ENCODE peak calls at places on chromosomes 11 and 22, in eight cellular contexts. One of them, this sample, is unnamed.
A peak's percentile ranks its signal among the peaks of the same experiment; 100 is the strongest.

GRCh38 chr11:10076458-10077141 is 217.4 kb downstream of the SBF2 start:
- ATAC-seq in upper lobe of right lung: peak; percentile 83
- ATAC-seq in A549: peak; percentile 43
- ATAC-seq in thoracic aorta: no peak
- ATAC-seq in HepG2: peak; percentile 71
- ATAC-seq in mucosa of descending colon: peak; percentile 72
- ATAC-seq in upper lobe of left lung: no peak
- ATAC-seq in aorta: peak; percentile 69
- ATAC-seq in this sample: peak; percentile 41

GRCh38 chr11:121437018-121437685 is 15.0 kb upstream of the SORL1 start:
- ATAC-seq in A549: no peak
- ATAC-seq in upper lobe of right lung: peak; percentile 52
- ATAC-seq in thoracic aorta: no peak
- ATAC-seq in upper lobe of left lung: peak; percentile 67
- ATAC-seq in mucosa of descending colon: no peak
- ATAC-seq in HepG2: no peak
- ATAC-seq in aorta: peak; percentile 26
- ATAC-seq in this sample: no peak

GRCh38 chr22:42083119-42083518 is 3.6 kb downstream of the SMDT1 start:
- ATAC-seq in aorta: no peak
- ATAC-seq in HepG2: no peak
- ATAC-seq in A549: no peak
- ATAC-seq in thoracic aorta: no peak
- ATAC-seq in upper lobe of right lung: no peak
- ATAC-seq in mucosa of descending colon: no peak
- ATAC-seq in upper lobe of left lung: no peak
- ATAC-seq in this sample: no peak

GRCh38 chr11:84865257-84865656 is 761.9 kb downstream of the DLG2 start:
- ATAC-seq in A549: no peak
- ATAC-seq in upper lobe of left lung: no peak
- ATAC-seq in thoracic aorta: no peak
- ATAC-seq in aorta: no peak
- ATAC-seq in mucosa of descending colon: no peak
- ATAC-seq in upper lobe of right lung: no peak
- ATAC-seq in HepG2: no peak
- ATAC-seq in this sample: no peak

GRCh38 chr11:81420668-81421550 is 1312.8 kb downstream of the FAM181B start:
- ATAC-seq in thoracic aorta: no peak
- ATAC-seq in upper lobe of left lung: no peak
- ATAC-seq in mucosa of descending colon: no peak
- ATAC-seq in aorta: no peak
- ATAC-seq in A549: no peak
- ATAC-seq in HepG2: no peak
- ATAC-seq in upper lobe of right lung: no peak
- ATAC-seq in this sample: no peak

GRCh38 chr11:8917157-8917820 is 6.3 kb downstream of the AKIP1 start:
- ATAC-seq in A549: peak; percentile 55
- ATAC-seq in aorta: no peak
- ATAC-seq in upper lobe of left lung: peak; percentile 78
- ATAC-seq in mucosa of descending colon: no peak
- ATAC-seq in upper lobe of right lung: peak; percentile 90
- ATAC-seq in HepG2: peak; percentile 80
- ATAC-seq in thoracic aorta: peak; percentile 70
- ATAC-seq in this sample: peak; percentile 44

GRCh38 chr11:94775576-94776327 is 7.6 kb downstream of the AMOTL1 start:
- ATAC-seq in aorta: no peak
- ATAC-seq in mucosa of descending colon: no peak
- ATAC-seq in HepG2: no peak
- ATAC-seq in upper lobe of right lung: no peak
- ATAC-seq in thoracic aorta: no peak
- ATAC-seq in upper lobe of left lung: no peak
- ATAC-seq in A549: no peak
- ATAC-seq in this sample: no peak

GRCh38 chr11:17407575-17407974 is 19.1 kb upstream of the KCNJ11 start:
- ATAC-seq in thoracic aorta: no peak
- ATAC-seq in upper lobe of right lung: no peak
- ATAC-seq in HepG2: no peak
- ATAC-seq in upper lobe of left lung: no peak
- ATAC-seq in mucosa of descending colon: no peak
- ATAC-seq in aorta: no peak
- ATAC-seq in A549: peak; percentile 57
- ATAC-seq in this sample: no peak

GRCh38 chr22:17920145-17920605 is 104.2 kb downstream of the MICAL3 start:
- ATAC-seq in aorta: peak; percentile 60
- ATAC-seq in thoracic aorta: no peak
- ATAC-seq in A549: no peak
- ATAC-seq in mucosa of descending colon: peak; percentile 88
- ATAC-seq in HepG2: peak; percentile 96
- ATAC-seq in upper lobe of right lung: peak; percentile 56
- ATAC-seq in upper lobe of left lung: peak; percentile 65
- ATAC-seq in this sample: peak; percentile 62

GRCh38 chr11:67389477-67389876 is 2.3 kb upstream of the RAD9A start:
- ATAC-seq in mucosa of descending colon: peak; percentile 48
- ATAC-seq in aorta: no peak
- ATAC-seq in upper lobe of right lung: peak; percentile 34
- ATAC-seq in A549: peak; percentile 43
- ATAC-seq in thoracic aorta: no peak
- ATAC-seq in upper lobe of left lung: no peak
- ATAC-seq in HepG2: peak; percentile 65
- ATAC-seq in this sample: no peak

GRCh38 chr22:49715450-49715849 is 112.2 kb downstream of the BRD1 start:
- ATAC-seq in upper lobe of left lung: no peak
- ATAC-seq in mucosa of descending colon: no peak
- ATAC-seq in thoracic aorta: no peak
- ATAC-seq in aorta: no peak
- ATAC-seq in HepG2: no peak
- ATAC-seq in upper lobe of right lung: no peak
- ATAC-seq in A549: peak; percentile 58
- ATAC-seq in this sample: no peak

GRCh38 chr11:40370821-40371616 is 1088.4 kb downstream of the LRRC4C start:
- ATAC-seq in upper lobe of left lung: no peak
- ATAC-seq in thoracic aorta: no peak
- ATAC-seq in HepG2: no peak
- ATAC-seq in upper lobe of right lung: no peak
- ATAC-seq in A549: no peak
- ATAC-seq in mucosa of descending colon: no peak
- ATAC-seq in aorta: no peak
- ATAC-seq in this sample: no peak

GRCh38 chr11:19679952-19680823 is 32.4 kb upstream of the NAV2 start:
- ATAC-seq in A549: peak; percentile 97
- ATAC-seq in thoracic aorta: peak; percentile 93
- ATAC-seq in upper lobe of right lung: peak; percentile 86
- ATAC-seq in aorta: peak; percentile 90
- ATAC-seq in mucosa of descending colon: peak; percentile 72
- ATAC-seq in upper lobe of left lung: peak; percentile 91
- ATAC-seq in HepG2: peak; percentile 46
- ATAC-seq in this sample: peak; percentile 88

GRCh38 chr11:100918551-100919500 is 210.8 kb downstream of the PGR start:
- ATAC-seq in upper lobe of right lung: peak; percentile 92
- ATAC-seq in HepG2: no peak
- ATAC-seq in aorta: no peak
- ATAC-seq in A549: peak; percentile 46
- ATAC-seq in mucosa of descending colon: peak; percentile 50
- ATAC-seq in upper lobe of left lung: no peak
- ATAC-seq in thoracic aorta: no peak
- ATAC-seq in this sample: no peak

GRCh38 chr22:24582111-24582814 is 10.6 kb downstream of the LRRC75B start:
- ATAC-seq in HepG2: no peak
- ATAC-seq in A549: no peak
- ATAC-seq in aorta: no peak
- ATAC-seq in upper lobe of right lung: no peak
- ATAC-seq in thoracic aorta: no peak
- ATAC-seq in mucosa of descending colon: no peak
- ATAC-seq in upper lobe of left lung: no peak
- ATAC-seq in this sample: no peak

GRCh38 chr11:102343789-102344188 is 3.2 kb upstream of the BIRC2 start:
- ATAC-seq in aorta: no peak
- ATAC-seq in A549: no peak
- ATAC-seq in upper lobe of left lung: no peak
- ATAC-seq in mucosa of descending colon: no peak
- ATAC-seq in HepG2: no peak
- ATAC-seq in upper lobe of right lung: no peak
- ATAC-seq in thoracic aorta: no peak
- ATAC-seq in this sample: no peak

GRCh38 chr11:104000798-104001197 is 35.6 kb upstream of the DDI1 start:
- ATAC-seq in upper lobe of left lung: peak; percentile 53
- ATAC-seq in aorta: no peak
- ATAC-seq in mucosa of descending colon: no peak
- ATAC-seq in thoracic aorta: no peak
- ATAC-seq in A549: no peak
- ATAC-seq in HepG2: no peak
- ATAC-seq in upper lobe of right lung: no peak
- ATAC-seq in this sample: no peak

GRCh38 chr11:4684631-4685285 is 12.9 kb downstream of the OR51E2 start:
- ATAC-seq in aorta: no peak
- ATAC-seq in HepG2: no peak
- ATAC-seq in upper lobe of right lung: no peak
- ATAC-seq in A549: no peak
- ATAC-seq in thoracic aorta: no peak
- ATAC-seq in upper lobe of left lung: no peak
- ATAC-seq in mucosa of descending colon: no peak
- ATAC-seq in this sample: no peak

GRCh38 chr11:65236194-65237059 is 25.3 kb upstream of the POLA2 start:
- ATAC-seq in thoracic aorta: no peak
- ATAC-seq in aorta: no peak
- ATAC-seq in upper lobe of right lung: peak; percentile 30
- ATAC-seq in mucosa of descending colon: no peak
- ATAC-seq in HepG2: peak; percentile 52
- ATAC-seq in A549: peak; percentile 21
- ATAC-seq in upper lobe of left lung: no peak
- ATAC-seq in this sample: no peak

GRCh38 chr11:76768091-76769047 is 14.8 kb upstream of the TSKU start:
- ATAC-seq in upper lobe of left lung: peak; percentile 57
- ATAC-seq in A549: no peak
- ATAC-seq in HepG2: peak; percentile 33
- ATAC-seq in aorta: no peak
- ATAC-seq in thoracic aorta: no peak
- ATAC-seq in upper lobe of right lung: peak; percentile 87
- ATAC-seq in mucosa of descending colon: peak; percentile 58
- ATAC-seq in this sample: peak; percentile 23

GRCh38 chr11:119680899-119681370 is 48.1 kb downstream of the NECTIN1 start:
- ATAC-seq in thoracic aorta: no peak
- ATAC-seq in upper lobe of left lung: peak; percentile 48
- ATAC-seq in A549: no peak
- ATAC-seq in mucosa of descending colon: peak; percentile 31
- ATAC-seq in HepG2: no peak
- ATAC-seq in upper lobe of right lung: peak; percentile 24
- ATAC-seq in aorta: peak; percentile 64
- ATAC-seq in this sample: no peak

GRCh38 chr11:48017105-48017874 is 36.9 kb downstream of the PTPRJ start:
- ATAC-seq in upper lobe of left lung: no peak
- ATAC-seq in aorta: no peak
- ATAC-seq in HepG2: no peak
- ATAC-seq in A549: no peak
- ATAC-seq in mucosa of descending colon: peak; percentile 23
- ATAC-seq in thoracic aorta: no peak
- ATAC-seq in upper lobe of right lung: no peak
- ATAC-seq in this sample: no peak

GRCh38 chr22:33848251-33848650 is 72.0 kb downstream of the LARGE1 start:
- ATAC-seq in mucosa of descending colon: no peak
- ATAC-seq in upper lobe of right lung: no peak
- ATAC-seq in HepG2: no peak
- ATAC-seq in A549: no peak
- ATAC-seq in upper lobe of left lung: no peak
- ATAC-seq in aorta: no peak
- ATAC-seq in thoracic aorta: no peak
- ATAC-seq in this sample: no peak

DNA sequence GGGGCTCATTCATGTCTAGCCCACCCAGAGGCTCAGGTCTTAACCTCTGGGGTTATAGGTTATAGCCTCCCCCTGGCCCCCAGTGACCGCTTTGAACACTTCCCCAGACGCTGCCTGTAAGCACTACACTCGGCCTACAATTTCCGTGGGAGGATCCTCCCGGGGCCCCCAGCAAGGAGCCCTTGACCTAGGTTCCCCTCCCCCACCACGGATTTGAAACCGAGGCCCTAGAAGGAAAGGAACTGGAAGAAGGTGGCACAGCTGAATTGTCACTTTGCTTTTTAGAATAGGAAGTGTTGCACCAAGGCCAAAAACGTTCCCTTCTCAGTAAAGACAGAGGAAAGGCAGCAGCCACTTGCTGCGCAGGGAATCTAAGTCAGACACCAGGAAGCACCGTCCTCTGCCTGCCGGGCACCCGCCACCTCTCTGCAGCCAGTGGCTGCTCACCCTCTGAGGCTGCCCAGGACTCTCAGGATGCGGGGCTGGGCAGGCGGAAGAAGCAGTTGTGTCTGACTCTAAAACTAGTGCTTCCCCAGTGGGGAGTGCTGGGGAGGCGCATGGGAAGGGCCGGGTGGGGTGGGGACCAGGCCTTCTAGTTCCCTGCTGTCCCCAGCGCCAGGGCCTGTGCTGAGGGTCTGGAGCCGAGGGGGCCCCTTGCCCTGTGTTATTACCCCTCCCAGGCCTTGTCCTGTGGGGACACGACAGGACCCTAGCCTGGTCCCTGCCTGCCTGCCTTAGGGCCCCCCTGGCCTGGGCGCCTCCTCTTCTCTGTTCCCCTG is 7.9 kb upstream of the FLRT1 start:
- ATAC-seq in aorta: no peak
- ATAC-seq in upper lobe of left lung: no peak
- ATAC-seq in HepG2: no peak
- ATAC-seq in upper lobe of right lung: peak; percentile 40
- ATAC-seq in mucosa of descending colon: no peak
- ATAC-seq in thoracic aorta: no peak
- ATAC-seq in A549: peak; percentile 6
- ATAC-seq in this sample: no peak
- H3K4me3 ChIP-seq in aorta: no peak overlapping the region
- H3K4me3 ChIP-seq in upper lobe of left lung: peak overlapping the region; percentile 13
- H3K4me3 ChIP-seq in HepG2: no peak overlapping the region
- H3K4me3 ChIP-seq in upper lobe of right lung: no peak overlapping the region
- H3K4me3 ChIP-seq in mucosa of descending colon: no peak overlapping the region
- H3K4me3 ChIP-seq in thoracic aorta: peak overlapping the region; percentile 41
- H3K4me3 ChIP-seq in A549: no peak overlapping the region
- H3K4me3 ChIP-seq in this sample: no peak overlapping the region

GRCh38 chr22:30434775-30435315 is 9.3 kb downstream of the MTFP1 start:
- ATAC-seq in aorta: no peak
- ATAC-seq in upper lobe of right lung: no peak
- ATAC-seq in mucosa of descending colon: no peak
- ATAC-seq in upper lobe of left lung: no peak
- ATAC-seq in HepG2: peak; percentile 56
- ATAC-seq in thoracic aorta: no peak
- ATAC-seq in A549: no peak
- ATAC-seq in this sample: no peak
- H3K4me3 ChIP-seq in aorta: no peak overlapping the region
- H3K4me3 ChIP-seq in upper lobe of right lung: no peak overlapping the region
- H3K4me3 ChIP-seq in mucosa of descending colon: no peak overlapping the region
- H3K4me3 ChIP-seq in upper lobe of left lung: no peak overlapping the region
- H3K4me3 ChIP-seq in HepG2: no peak overlapping the region
- H3K4me3 ChIP-seq in thoracic aorta: no peak overlapping the region
- H3K4me3 ChIP-seq in A549: no peak overlapping the region
- H3K4me3 ChIP-seq in this sample: no peak overlapping the region

GRCh38 chr22:39244073-39244495 is 698 bp downstream of the PDGFB start:
- ATAC-seq in aorta: no peak
- ATAC-seq in HepG2: no peak
- ATAC-seq in upper lobe of right lung: no peak
- ATAC-seq in A549: no peak
- ATAC-seq in mucosa of descending colon: no peak
- ATAC-seq in thoracic aorta: no peak
- ATAC-seq in upper lobe of left lung: no peak
- ATAC-seq in this sample: no peak
- H3K4me3 ChIP-seq in aorta: no peak overlapping the region
- H3K4me3 ChIP-seq in HepG2: peak overlapping the region; percentile 67
- H3K4me3 ChIP-seq in upper lobe of right lung: peak overlapping the region; percentile 58
- H3K4me3 ChIP-seq in A549: peak overlapping the region; percentile 54
- H3K4me3 ChIP-seq in mucosa of descending colon: no peak overlapping the region
- H3K4me3 ChIP-seq in thoracic aorta: peak overlapping the region; percentile 72
- H3K4me3 ChIP-seq in upper lobe of left lung: peak overlapping the region; percentile 79
- H3K4me3 ChIP-seq in this sample: peak overlapping the region; percentile 60

GRCh38 chr11:73335204-73335923 is 27.3 kb downstream of the ARHGEF17 start:
- ATAC-seq in aorta: peak; percentile 85
- ATAC-seq in thoracic aorta: peak; percentile 19
- ATAC-seq in upper lobe of right lung: peak; percentile 90
- ATAC-seq in mucosa of descending colon: peak; percentile 90
- ATAC-seq in HepG2: peak; percentile 42
- ATAC-seq in upper lobe of left lung: peak; percentile 92
- ATAC-seq in A549: peak; percentile 83
- ATAC-seq in this sample: peak; percentile 66
- H3K4me3 ChIP-seq in aorta: no peak overlapping the region
- H3K4me3 ChIP-seq in thoracic aorta: peak overlapping the region; percentile 12
- H3K4me3 ChIP-seq in upper lobe of right lung: no peak overlapping the region
- H3K4me3 ChIP-seq in mucosa of descending colon: no peak overlapping the region
- H3K4me3 ChIP-seq in HepG2: no peak overlapping the region
- H3K4me3 ChIP-seq in upper lobe of left lung: no peak overlapping the region
- H3K4me3 ChIP-seq in A549: no peak overlapping the region
- H3K4me3 ChIP-seq in this sample: no peak overlapping the region